ENCODE peak calls at places on chromosomes 5 and 9, in five cellular contexts. One of them, this sample, is unnamed.

GRCh38 chr5:135208555-135209494 is 174.8 kb upstream of the PITX1 start:
- DNase-seq in cardiac muscle cell: peak; percentile 37
- DNase-seq in bronchial epithelial cell: peak; percentile 86
- DNase-seq in psoas muscle: peak; percentile 45
- DNase-seq in CD8-positive, alpha-beta T cell: no peak
- DNase-seq in this sample: peak; percentile 93

GRCh38 chr5:131628990-131629389 is 6.0 kb downstream of the RAPGEF6 start:
- DNase-seq in cardiac muscle cell: no peak
- DNase-seq in bronchial epithelial cell: peak; percentile 48
- DNase-seq in psoas muscle: no peak
- DNase-seq in CD8-positive, alpha-beta T cell: no peak
- DNase-seq in this sample: peak; percentile 33

GRCh38 chr5:14497276-14497675 is 84.3 kb upstream of the OTULINL start:
- DNase-seq in cardiac muscle cell: no peak
- DNase-seq in bronchial epithelial cell: no peak
- DNase-seq in psoas muscle: no peak
- DNase-seq in CD8-positive, alpha-beta T cell: no peak
- DNase-seq in this sample: no peak

GRCh38 chr5:1651971-1652872 is 128.5 kb upstream of the LPCAT1 start:
- DNase-seq in cardiac muscle cell: no peak
- DNase-seq in bronchial epithelial cell: no peak
- DNase-seq in psoas muscle: no peak
- DNase-seq in CD8-positive, alpha-beta T cell: no peak
- DNase-seq in this sample: no peak

GRCh38 chr5:136776022-136776927 is 410.9 kb upstream of the TRPC7 start:
- DNase-seq in cardiac muscle cell: no peak
- DNase-seq in bronchial epithelial cell: peak; percentile 77
- DNase-seq in psoas muscle: no peak
- DNase-seq in CD8-positive, alpha-beta T cell: no peak
- DNase-seq in this sample: peak; percentile 26

GRCh38 chr5:139251281-139251687 is 42.3 kb upstream of the MATR3 start:
- DNase-seq in cardiac muscle cell: no peak
- DNase-seq in bronchial epithelial cell: no peak
- DNase-seq in psoas muscle: no peak
- DNase-seq in CD8-positive, alpha-beta T cell: peak; percentile 52
- DNase-seq in this sample: no peak

GRCh38 chr5:72137826-72138409 is 30.6 kb downstream of the MAP1B start:
- DNase-seq in cardiac muscle cell: no peak
- DNase-seq in bronchial epithelial cell: peak; percentile 29
- DNase-seq in psoas muscle: no peak
- DNase-seq in CD8-positive, alpha-beta T cell: no peak
- DNase-seq in this sample: no peak

GRCh38 chr5:16791036-16791705 is 144.9 kb downstream of the MYO10 start:
- DNase-seq in cardiac muscle cell: peak; percentile 61
- DNase-seq in bronchial epithelial cell: peak; percentile 58
- DNase-seq in psoas muscle: no peak
- DNase-seq in CD8-positive, alpha-beta T cell: no peak
- DNase-seq in this sample: peak; percentile 82

GRCh38 chr9:84779892-84780291 is 110.4 kb downstream of the NTRK2 start:
- DNase-seq in cardiac muscle cell: no peak
- DNase-seq in bronchial epithelial cell: no peak
- DNase-seq in psoas muscle: no peak
- DNase-seq in CD8-positive, alpha-beta T cell: no peak
- DNase-seq in this sample: no peak

GRCh38 chr9:111598730-111599091 is 736 bp downstream of the PTGR1 start:
- DNase-seq in cardiac muscle cell: peak; percentile 3
- DNase-seq in bronchial epithelial cell: peak; percentile 63
- DNase-seq in psoas muscle: peak; percentile 71
- DNase-seq in CD8-positive, alpha-beta T cell: no peak
- DNase-seq in this sample: peak; percentile 62

GRCh38 chr9:35734096-35734495 is 1.6 kb downstream of the CREB3 start:
- DNase-seq in cardiac muscle cell: no peak
- DNase-seq in bronchial epithelial cell: no peak
- DNase-seq in psoas muscle: no peak
- DNase-seq in CD8-positive, alpha-beta T cell: no peak
- DNase-seq in this sample: no peak

GRCh38 chr5:35857606-35858205 is 1.0 kb downstream of the IL7R start:
- DNase-seq in cardiac muscle cell: no peak
- DNase-seq in bronchial epithelial cell: peak; percentile 94
- DNase-seq in psoas muscle: no peak
- DNase-seq in CD8-positive, alpha-beta T cell: no peak
- DNase-seq in this sample: peak; percentile 60

GRCh38 chr5:41748631-41749030 is 121.6 kb downstream of the OXCT1 start:
- DNase-seq in cardiac muscle cell: no peak
- DNase-seq in bronchial epithelial cell: peak; percentile 67
- DNase-seq in psoas muscle: no peak
- DNase-seq in CD8-positive, alpha-beta T cell: no peak
- DNase-seq in this sample: peak; percentile 89

GRCh38 chr9:28853487-28853886 is 1280.2 kb upstream of the C9orf72 start:
- DNase-seq in cardiac muscle cell: no peak
- DNase-seq in bronchial epithelial cell: no peak
- DNase-seq in psoas muscle: no peak
- DNase-seq in CD8-positive, alpha-beta T cell: no peak
- DNase-seq in this sample: no peak

GRCh38 chr9:129891519-129891918 is 56.3 kb downstream of the USP20 start:
- DNase-seq in cardiac muscle cell: no peak
- DNase-seq in bronchial epithelial cell: no peak
- DNase-seq in psoas muscle: no peak
- DNase-seq in CD8-positive, alpha-beta T cell: no peak
- DNase-seq in this sample: no peak

GRCh38 chr5:73498057-73498992 is at the start of gene BTF3:
- DNase-seq in cardiac muscle cell: peak; percentile 94
- DNase-seq in bronchial epithelial cell: peak; percentile 92
- DNase-seq in psoas muscle: peak; percentile 97
- DNase-seq in CD8-positive, alpha-beta T cell: peak; percentile 94
- DNase-seq in this sample: peak; percentile 98

GRCh38 chr5:171648279-171648774 is 137.3 kb upstream of the SMIM23 start:
- DNase-seq in cardiac muscle cell: no peak
- DNase-seq in bronchial epithelial cell: no peak
- DNase-seq in psoas muscle: no peak
- DNase-seq in CD8-positive, alpha-beta T cell: no peak
- DNase-seq in this sample: peak; percentile 28

GRCh38 chr5:171651102-171651501 is 134.5 kb upstream of the SMIM23 start:
- DNase-seq in cardiac muscle cell: no peak
- DNase-seq in bronchial epithelial cell: no peak
- DNase-seq in psoas muscle: no peak
- DNase-seq in CD8-positive, alpha-beta T cell: no peak
- DNase-seq in this sample: no peak

GRCh38 chr5:171647900-171648253 is 137.7 kb upstream of the SMIM23 start:
- DNase-seq in cardiac muscle cell: no peak
- DNase-seq in bronchial epithelial cell: no peak
- DNase-seq in psoas muscle: no peak
- DNase-seq in CD8-positive, alpha-beta T cell: no peak
- DNase-seq in this sample: peak; percentile 80

GRCh38 chr5:171649002-171649401 is 136.6 kb upstream of the SMIM23 start:
- DNase-seq in cardiac muscle cell: no peak
- DNase-seq in bronchial epithelial cell: no peak
- DNase-seq in psoas muscle: no peak
- DNase-seq in CD8-positive, alpha-beta T cell: no peak
- DNase-seq in this sample: peak; percentile 23

GRCh38 chr5:171650605-171651004 is 135.0 kb upstream of the SMIM23 start:
- DNase-seq in cardiac muscle cell: no peak
- DNase-seq in bronchial epithelial cell: no peak
- DNase-seq in psoas muscle: no peak
- DNase-seq in CD8-positive, alpha-beta T cell: no peak
- DNase-seq in this sample: no peak
- H3K4me3 ChIP-seq in cardiac muscle cell: no peak overlapping the region
- H3K4me3 ChIP-seq in bronchial epithelial cell: no peak overlapping the region
- H3K4me3 ChIP-seq in psoas muscle: no peak overlapping the region
- H3K4me3 ChIP-seq in CD8-positive, alpha-beta T cell: no peak overlapping the region
- H3K4me3 ChIP-seq in this sample: no peak overlapping the region

GRCh38 chr9:95103385-95104087 is 214.0 kb downstream of the FANCC start:
- DNase-seq in cardiac muscle cell: no peak
- DNase-seq in bronchial epithelial cell: no peak
- DNase-seq in psoas muscle: no peak
- DNase-seq in CD8-positive, alpha-beta T cell: no peak
- DNase-seq in this sample: no peak
- TF ChIP-seq CTCF in cardiac muscle cell: peak; percentile 19
- TF ChIP-seq CTCF in bronchial epithelial cell: peak; percentile 33
- TF ChIP-seq CTCF in psoas muscle: no peak
- TF ChIP-seq CTCF in CD8-positive, alpha-beta T cell: no peak
- TF ChIP-seq CTCF in this sample: peak; percentile 36

GRCh38 chr5:126280820-126281219 is 142.4 kb upstream of the GRAMD2B start:
- DNase-seq in cardiac muscle cell: no peak
- DNase-seq in bronchial epithelial cell: no peak
- DNase-seq in psoas muscle: no peak
- DNase-seq in CD8-positive, alpha-beta T cell: no peak
- DNase-seq in this sample: no peak

GRCh38 chr5:126285307-126285706 is 137.9 kb upstream of the GRAMD2B start:
- DNase-seq in cardiac muscle cell: no peak
- DNase-seq in bronchial epithelial cell: no peak
- DNase-seq in psoas muscle: no peak
- DNase-seq in CD8-positive, alpha-beta T cell: no peak
- DNase-seq in this sample: no peak

GRCh38 chr5:126274819-126275218 is 148.4 kb upstream of the GRAMD2B start:
- DNase-seq in cardiac muscle cell: no peak
- DNase-seq in bronchial epithelial cell: no peak
- DNase-seq in psoas muscle: no peak
- DNase-seq in CD8-positive, alpha-beta T cell: no peak
- DNase-seq in this sample: no peak

GRCh38 chr5:126274396-126274795 is 148.8 kb upstream of the GRAMD2B start:
- DNase-seq in cardiac muscle cell: no peak
- DNase-seq in bronchial epithelial cell: peak; percentile 8
- DNase-seq in psoas muscle: no peak
- DNase-seq in CD8-positive, alpha-beta T cell: no peak
- DNase-seq in this sample: no peak

GRCh38 chr5:126280343-126280742 is 142.9 kb upstream of the GRAMD2B start:
- DNase-seq in cardiac muscle cell: no peak
- DNase-seq in bronchial epithelial cell: no peak
- DNase-seq in psoas muscle: no peak
- DNase-seq in CD8-positive, alpha-beta T cell: no peak
- DNase-seq in this sample: no peak
- H3K4me3 ChIP-seq in cardiac muscle cell: no peak overlapping the region
- H3K4me3 ChIP-seq in bronchial epithelial cell: no peak overlapping the region
- H3K4me3 ChIP-seq in psoas muscle: no peak overlapping the region
- H3K4me3 ChIP-seq in CD8-positive, alpha-beta T cell: no peak overlapping the region
- H3K4me3 ChIP-seq in this sample: no peak overlapping the region

DNA sequence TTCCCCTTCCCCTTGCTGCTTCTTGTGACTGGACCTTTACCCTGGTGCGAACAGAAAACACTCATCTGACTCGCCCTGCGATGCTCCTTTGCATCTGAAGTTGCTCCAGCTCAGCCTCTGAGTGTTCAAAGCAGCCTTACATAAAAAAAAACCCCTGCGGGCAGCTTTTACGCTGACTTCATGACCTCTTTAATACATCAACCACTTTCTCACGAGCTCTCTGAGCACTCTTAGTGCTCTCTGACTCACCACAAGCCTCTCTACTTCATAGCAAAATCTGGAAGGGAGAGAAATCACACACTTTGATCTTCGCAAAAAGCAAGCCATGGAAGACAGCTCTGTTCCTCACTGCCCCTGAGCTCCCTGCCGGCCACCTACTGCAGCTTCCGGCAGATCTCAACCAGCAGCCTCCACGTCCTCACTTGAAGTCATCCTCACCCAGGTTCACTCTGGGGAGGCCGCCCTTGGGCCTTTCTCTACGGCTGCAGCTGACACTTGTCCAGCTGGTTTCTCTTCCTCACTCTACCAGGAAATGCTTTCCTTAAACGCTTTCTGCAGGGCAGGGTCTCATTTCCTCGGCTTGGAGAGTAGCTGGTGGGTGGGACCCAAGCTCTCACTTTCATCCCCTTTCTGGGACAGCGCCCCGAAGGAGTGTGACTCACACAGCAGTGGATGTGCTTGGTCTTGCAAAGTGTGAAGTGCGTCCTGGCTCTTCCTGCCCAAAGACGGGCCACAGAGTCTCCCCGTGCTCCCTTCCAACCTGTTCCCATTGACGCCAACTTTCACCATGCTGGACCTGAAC is 5.3 kb downstream of the SLC34A1 start:
- DNase-seq in cardiac muscle cell: no peak
- DNase-seq in bronchial epithelial cell: peak; percentile 97
- DNase-seq in psoas muscle: no peak
- DNase-seq in CD8-positive, alpha-beta T cell: peak; percentile 64
- DNase-seq in this sample: peak; percentile 96
- TF ChIP-seq CTCF in cardiac muscle cell: no peak
- TF ChIP-seq CTCF in bronchial epithelial cell: peak; percentile 0
- TF ChIP-seq CTCF in psoas muscle: no peak
- TF ChIP-seq CTCF in CD8-positive, alpha-beta T cell: no peak
- TF ChIP-seq CTCF in this sample: peak; percentile 13

GRCh38 chr9:21402387-21403247 is 6.3 kb upstream of the IFNA8 start:
- DNase-seq in cardiac muscle cell: peak; percentile 37
- DNase-seq in bronchial epithelial cell: no peak
- DNase-seq in psoas muscle: peak; percentile 30
- DNase-seq in CD8-positive, alpha-beta T cell: no peak
- DNase-seq in this sample: no peak
- H3K4me3 ChIP-seq in cardiac muscle cell: peak overlapping the region; percentile 24
- H3K4me3 ChIP-seq in bronchial epithelial cell: no peak overlapping the region
- H3K4me3 ChIP-seq in psoas muscle: peak overlapping the region; percentile 60
- H3K4me3 ChIP-seq in CD8-positive, alpha-beta T cell: peak overlapping the region; percentile 38
- H3K4me3 ChIP-seq in this sample: no peak overlapping the region